ENCODE peak calls at places on chromosome 5, in ten cellular contexts. One of them, this sample, is unnamed. For H4K20me1, the result is how much of the 10 kb centered on the place peaks cover.

GRCh38 chr5:145811834-145812625 is 23.1 kb downstream of the PRELID2 start:
- DNase-seq in IMR-90: peak
- DNase-seq in GM23338: peak
- DNase-seq in HCT116: no peak
- DNase-seq in hepatocyte: peak
- DNase-seq in neural progenitor cell: peak
- DNase-seq in HepG2: peak
- DNase-seq in GM23248: peak
- DNase-seq in fibroblast of lung: peak
- DNase-seq in astrocyte: peak
- DNase-seq in this sample: peak

GRCh38 chr5:141680751-141681201 is 1.3 kb downstream of the ARAP3 start:
- DNase-seq in fibroblast of lung: peak
- DNase-seq in hepatocyte: no peak
- DNase-seq in astrocyte: peak
- DNase-seq in HCT116: no peak
- DNase-seq in GM23248: no peak
- DNase-seq in IMR-90: peak
- DNase-seq in GM23338: peak
- DNase-seq in neural progenitor cell: peak
- DNase-seq in HepG2: peak
- DNase-seq in this sample: peak

GRCh38 chr5:125409101-125409495 is 662.7 kb upstream of the ZNF608 start:
- DNase-seq in neural progenitor cell: peak
- DNase-seq in HepG2: no peak
- DNase-seq in hepatocyte: no peak
- DNase-seq in GM23248: peak
- DNase-seq in fibroblast of lung: no peak
- DNase-seq in astrocyte: no peak
- DNase-seq in HCT116: no peak
- DNase-seq in IMR-90: peak
- DNase-seq in GM23338: no peak
- DNase-seq in this sample: no peak

GRCh38 chr5:141848771-141849370 is 29.3 kb downstream of the PCDH1 start:
- DNase-seq in GM23338: peak
- DNase-seq in astrocyte: peak
- DNase-seq in hepatocyte: peak
- DNase-seq in GM23248: peak
- DNase-seq in IMR-90: peak
- DNase-seq in neural progenitor cell: no peak
- DNase-seq in HCT116: no peak
- DNase-seq in HepG2: peak
- DNase-seq in fibroblast of lung: peak
- DNase-seq in this sample: peak

GRCh38 chr5:89694026-89694540 is 715.5 kb downstream of the CETN3 start:
- DNase-seq in astrocyte: no peak
- DNase-seq in GM23338: no peak
- DNase-seq in GM23248: no peak
- DNase-seq in HCT116: no peak
- DNase-seq in fibroblast of lung: no peak
- DNase-seq in neural progenitor cell: no peak
- DNase-seq in hepatocyte: no peak
- DNase-seq in IMR-90: no peak
- DNase-seq in HepG2: no peak
- DNase-seq in this sample: no peak

GRCh38 chr5:125696762-125697161 is 726.4 kb upstream of the GRAMD2B start:
- DNase-seq in HCT116: no peak
- DNase-seq in HepG2: peak
- DNase-seq in fibroblast of lung: peak
- DNase-seq in hepatocyte: peak
- DNase-seq in GM23248: peak
- DNase-seq in astrocyte: peak
- DNase-seq in IMR-90: peak
- DNase-seq in GM23338: no peak
- DNase-seq in neural progenitor cell: no peak
- DNase-seq in this sample: peak

GRCh38 chr5:139390639-139391569 is 1.2 kb upstream of the MZB1 start:
- DNase-seq in fibroblast of lung: no peak
- DNase-seq in HepG2: no peak
- DNase-seq in hepatocyte: no peak
- DNase-seq in IMR-90: no peak
- DNase-seq in GM23248: no peak
- DNase-seq in GM23338: no peak
- DNase-seq in HCT116: no peak
- DNase-seq in astrocyte: no peak
- DNase-seq in neural progenitor cell: no peak
- DNase-seq in this sample: peak

GRCh38 chr5:139733698-139734491 is 61.7 kb upstream of the PSD2 start:
- DNase-seq in GM23338: peak
- DNase-seq in neural progenitor cell: peak
- DNase-seq in hepatocyte: peak
- DNase-seq in fibroblast of lung: no peak
- DNase-seq in IMR-90: no peak
- DNase-seq in HCT116: no peak
- DNase-seq in astrocyte: no peak
- DNase-seq in HepG2: peak
- DNase-seq in GM23248: no peak
- DNase-seq in this sample: no peak

GRCh38 chr5:138466900-138467710 is 1.8 kb downstream of the EGR1 start:
- DNase-seq in fibroblast of lung: peak
- DNase-seq in GM23248: peak
- DNase-seq in GM23338: no peak
- DNase-seq in neural progenitor cell: no peak
- DNase-seq in hepatocyte: peak
- DNase-seq in astrocyte: peak
- DNase-seq in IMR-90: peak
- DNase-seq in HepG2: no peak
- DNase-seq in HCT116: no peak
- DNase-seq in this sample: no peak

GRCh38 chr5:141872496-141873356 is 5.5 kb downstream of the PCDH1 start:
- DNase-seq in fibroblast of lung: no peak
- DNase-seq in GM23248: no peak
- DNase-seq in neural progenitor cell: peak
- DNase-seq in GM23338: peak
- DNase-seq in IMR-90: no peak
- DNase-seq in astrocyte: no peak
- DNase-seq in HepG2: no peak
- DNase-seq in HCT116: no peak
- DNase-seq in hepatocyte: peak
- DNase-seq in this sample: no peak

GRCh38 chr5:164355267-164355830 is 849.9 kb downstream of the MAT2B start:
- DNase-seq in fibroblast of lung: peak
- DNase-seq in IMR-90: no peak
- DNase-seq in astrocyte: peak
- DNase-seq in HepG2: no peak
- DNase-seq in neural progenitor cell: no peak
- DNase-seq in hepatocyte: no peak
- DNase-seq in HCT116: no peak
- DNase-seq in GM23248: no peak
- DNase-seq in GM23338: no peak
- DNase-seq in this sample: no peak

GRCh38 chr5:98982880-98983279 is 54.1 kb upstream of the CHD1 start:
- DNase-seq in hepatocyte: no peak
- DNase-seq in astrocyte: no peak
- DNase-seq in GM23338: no peak
- DNase-seq in GM23248: no peak
- DNase-seq in IMR-90: no peak
- DNase-seq in HCT116: no peak
- DNase-seq in fibroblast of lung: no peak
- DNase-seq in neural progenitor cell: no peak
- DNase-seq in HepG2: no peak
- DNase-seq in this sample: no peak

GRCh38 chr5:66851306-66851705 is 255.1 kb downstream of the MAST4 start:
- DNase-seq in HCT116: no peak
- DNase-seq in GM23248: peak
- DNase-seq in IMR-90: peak
- DNase-seq in neural progenitor cell: no peak
- DNase-seq in HepG2: no peak
- DNase-seq in fibroblast of lung: peak
- DNase-seq in GM23338: no peak
- DNase-seq in astrocyte: peak
- DNase-seq in hepatocyte: no peak
- DNase-seq in this sample: peak

GRCh38 chr5:125261505-125262250 is 515.2 kb upstream of the ZNF608 start:
- DNase-seq in IMR-90: no peak
- DNase-seq in astrocyte: no peak
- DNase-seq in hepatocyte: no peak
- DNase-seq in GM23248: no peak
- DNase-seq in HCT116: no peak
- DNase-seq in fibroblast of lung: no peak
- DNase-seq in HepG2: no peak
- DNase-seq in GM23338: no peak
- DNase-seq in neural progenitor cell: no peak
- DNase-seq in this sample: no peak

DNA sequence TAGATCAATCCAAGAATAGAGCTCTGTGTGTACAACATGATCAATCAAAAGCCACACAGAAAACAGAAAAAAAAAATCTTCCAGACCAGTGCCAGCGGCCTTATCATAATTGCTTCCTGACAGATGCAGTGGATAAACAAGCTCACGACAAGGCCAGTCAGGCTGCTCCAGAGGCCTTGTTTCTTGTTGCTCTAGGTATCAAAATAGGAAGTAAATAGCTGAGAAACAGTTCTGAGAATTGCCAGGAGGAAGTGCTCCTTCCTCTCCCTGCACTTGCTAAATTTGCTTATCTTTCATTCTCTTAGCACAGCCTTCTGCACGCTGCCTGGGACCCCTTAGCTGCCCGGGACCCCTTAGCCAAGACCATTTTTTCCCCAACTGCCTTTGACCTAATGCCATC is 198.9 kb upstream of the TARS1 start:
- DNase-seq in hepatocyte: no peak
- DNase-seq in HepG2: no peak
- DNase-seq in GM23248: no peak
- DNase-seq in GM23338: no peak
- DNase-seq in neural progenitor cell: no peak
- DNase-seq in astrocyte: no peak
- DNase-seq in HCT116: no peak
- DNase-seq in IMR-90: no peak
- DNase-seq in fibroblast of lung: no peak
- DNase-seq in this sample: no peak
- H3K4me2 ChIP-seq in hepatocyte: no peak
- H3K4me2 ChIP-seq in HepG2: no peak
- H3K4me2 ChIP-seq in GM23248: no peak
- H3K4me2 ChIP-seq in GM23338: no peak
- H3K4me2 ChIP-seq in neural progenitor cell: no peak
- H3K4me2 ChIP-seq in astrocyte: no peak
- H3K4me2 ChIP-seq in HCT116: no peak
- H3K4me2 ChIP-seq in IMR-90: no peak
- H3K4me2 ChIP-seq in fibroblast of lung: no peak
- H3K4me2 ChIP-seq in this sample: no peak

GRCh38 chr5:34495178-34495577 is 160.9 kb upstream of the RAI14 start:
- DNase-seq in hepatocyte: no peak
- DNase-seq in HCT116: no peak
- DNase-seq in neural progenitor cell: no peak
- DNase-seq in HepG2: no peak
- DNase-seq in GM23338: no peak
- DNase-seq in astrocyte: no peak
- DNase-seq in IMR-90: no peak
- DNase-seq in fibroblast of lung: no peak
- DNase-seq in GM23248: no peak
- DNase-seq in this sample: no peak

GRCh38 chr5:34498582-34498981 is 157.5 kb upstream of the RAI14 start:
- DNase-seq in IMR-90: no peak
- DNase-seq in HCT116: no peak
- DNase-seq in GM23248: no peak
- DNase-seq in neural progenitor cell: no peak
- DNase-seq in GM23338: no peak
- DNase-seq in hepatocyte: no peak
- DNase-seq in fibroblast of lung: no peak
- DNase-seq in HepG2: no peak
- DNase-seq in astrocyte: no peak
- DNase-seq in this sample: no peak

GRCh38 chr5:34499001-34499734 is 157.0 kb upstream of the RAI14 start:
- DNase-seq in IMR-90: peak
- DNase-seq in fibroblast of lung: peak
- DNase-seq in GM23248: peak
- DNase-seq in neural progenitor cell: no peak
- DNase-seq in HCT116: no peak
- DNase-seq in HepG2: no peak
- DNase-seq in GM23338: no peak
- DNase-seq in hepatocyte: peak
- DNase-seq in astrocyte: peak
- DNase-seq in this sample: peak

GRCh38 chr5:34496258-34496657 is 159.9 kb upstream of the RAI14 start:
- DNase-seq in fibroblast of lung: no peak
- DNase-seq in IMR-90: no peak
- DNase-seq in neural progenitor cell: no peak
- DNase-seq in astrocyte: no peak
- DNase-seq in hepatocyte: no peak
- DNase-seq in GM23338: peak
- DNase-seq in HepG2: no peak
- DNase-seq in GM23248: peak
- DNase-seq in HCT116: no peak
- DNase-seq in this sample: no peak

GRCh38 chr5:34497031-34497808 is 158.9 kb upstream of the RAI14 start:
- DNase-seq in HCT116: no peak
- DNase-seq in astrocyte: no peak
- DNase-seq in hepatocyte: no peak
- DNase-seq in HepG2: no peak
- DNase-seq in fibroblast of lung: no peak
- DNase-seq in GM23338: no peak
- DNase-seq in IMR-90: no peak
- DNase-seq in GM23248: peak
- DNase-seq in neural progenitor cell: no peak
- DNase-seq in this sample: no peak
- H4K20me1 ChIP-seq in HCT116: under half
- H4K20me1 ChIP-seq in astrocyte: under half
- H4K20me1 ChIP-seq in hepatocyte: under half
- H4K20me1 ChIP-seq in HepG2: under half
- H4K20me1 ChIP-seq in fibroblast of lung: under half
- H4K20me1 ChIP-seq in GM23338: under half
- H4K20me1 ChIP-seq in IMR-90: under half
- H4K20me1 ChIP-seq in GM23248: under half
- H4K20me1 ChIP-seq in neural progenitor cell: under half
- H4K20me1 ChIP-seq in this sample: under half

GRCh38 chr5:6496207-6496584 is 47.5 kb downstream of the UBE2QL1 start:
- DNase-seq in IMR-90: no peak
- DNase-seq in HCT116: no peak
- DNase-seq in fibroblast of lung: no peak
- DNase-seq in astrocyte: no peak
- DNase-seq in GM23338: no peak
- DNase-seq in hepatocyte: no peak
- DNase-seq in HepG2: no peak
- DNase-seq in GM23248: no peak
- DNase-seq in neural progenitor cell: no peak
- DNase-seq in this sample: no peak
- H3K4me2 ChIP-seq in IMR-90: no peak
- H3K4me2 ChIP-seq in HCT116: no peak
- H3K4me2 ChIP-seq in fibroblast of lung: no peak
- H3K4me2 ChIP-seq in astrocyte: no peak
- H3K4me2 ChIP-seq in GM23338: no peak
- H3K4me2 ChIP-seq in hepatocyte: no peak
- H3K4me2 ChIP-seq in HepG2: no peak
- H3K4me2 ChIP-seq in GM23248: no peak
- H3K4me2 ChIP-seq in neural progenitor cell: no peak
- H3K4me2 ChIP-seq in this sample: no peak

DNA sequence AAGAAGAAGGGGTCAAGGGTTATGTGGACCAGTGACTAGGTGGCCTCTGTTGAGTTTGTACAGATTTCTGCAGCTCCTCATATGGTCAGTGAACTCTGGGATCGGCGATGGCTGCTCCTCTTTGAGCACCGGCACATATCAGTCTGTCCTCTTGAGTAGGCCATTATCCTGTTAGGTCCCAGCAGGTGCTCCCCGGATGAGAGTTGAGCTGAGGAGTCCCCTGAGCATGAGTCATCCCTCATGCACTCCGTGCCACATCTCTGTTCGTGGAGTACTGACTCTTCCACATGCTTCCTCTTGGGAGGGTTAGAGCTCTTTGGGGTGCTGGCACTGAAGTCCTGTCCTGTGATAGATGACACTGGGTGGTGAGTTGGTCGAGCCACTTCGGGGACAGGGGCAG is 143.7 kb downstream of the PTTG1 start:
- DNase-seq in HCT116: no peak
- DNase-seq in hepatocyte: no peak
- DNase-seq in neural progenitor cell: no peak
- DNase-seq in HepG2: no peak
- DNase-seq in GM23248: no peak
- DNase-seq in IMR-90: no peak
- DNase-seq in astrocyte: no peak
- DNase-seq in GM23338: no peak
- DNase-seq in fibroblast of lung: no peak
- DNase-seq in this sample: no peak
- H4K20me1 ChIP-seq in HCT116: under half
- H4K20me1 ChIP-seq in hepatocyte: under half
- H4K20me1 ChIP-seq in neural progenitor cell: under half
- H4K20me1 ChIP-seq in HepG2: under half
- H4K20me1 ChIP-seq in GM23248: under half
- H4K20me1 ChIP-seq in IMR-90: under half
- H4K20me1 ChIP-seq in astrocyte: under half
- H4K20me1 ChIP-seq in GM23338: under half
- H4K20me1 ChIP-seq in fibroblast of lung: under half
- H4K20me1 ChIP-seq in this sample: under half

This sample was measured in PC-3.